ENCODE peak calls at places on chromosome 14, in ten cellular contexts. F, I, W, J, X, K, T, H, P and D are unnamed samples.

GRCh38 chr14:94386085-94387031 is 2.0 kb downstream of the SERPINA1 start:
- DNase-seq in F (no peak), I (no peak), W (no peak), J (no peak), X (no peak), K (no peak), T (no peak), H (no peak), P (no peak), D (no peak)

GRCh38 chr14:85529803-85530574 is at the start of gene FLRT2:
- DNase-seq in F (no peak), I (peak; percentile 84), W (no peak), J (no peak), X (peak; percentile 62), K (no peak), T (no peak), H (peak; percentile 88), P (no peak), D (peak; percentile 83)

GRCh38 chr14:20997564-20997963 is 1.5 kb upstream of the SLC39A2 start:
- DNase-seq in F (no peak), I (peak; percentile 22), W (no peak), J (no peak), X (no peak), K (no peak), T (no peak), H (no peak), P (no peak), D (no peak)

GRCh38 chr14:67137744-67138371 is 51.4 kb upstream of the GARIN2 start:
- DNase-seq in F (no peak), I (no peak), W (no peak), J (peak; percentile 53), X (no peak), K (peak; percentile 26), T (no peak), H (peak; percentile 22), P (no peak), D (no peak)

GRCh38 chr14:35402323-35403084 is 2.0 kb downstream of the NFKBIA start:
- DNase-seq in F (no peak), I (peak; percentile 47), W (no peak), J (no peak), X (no peak), K (no peak), T (peak; percentile 55), H (no peak), P (no peak), D (peak; percentile 38)

GRCh38 chr14:73142216-73142615 is 5.9 kb downstream of the PSEN1 start:
- DNase-seq in F (no peak), I (no peak), W (no peak), J (no peak), X (no peak), K (no peak), T (no peak), H (no peak), P (no peak), D (no peak)

GRCh38 chr14:101666264-101666663 is 95.2 kb upstream of the PPP2R5C start:
- DNase-seq in F (no peak), I (no peak), W (no peak), J (no peak), X (no peak), K (no peak), T (no peak), H (no peak), P (no peak), D (no peak)

GRCh38 chr14:78902010-78902623 is 731.9 kb downstream of the NRXN3 start:
- DNase-seq in F (no peak), I (peak; percentile 80), W (no peak), J (peak; percentile 29), X (peak; percentile 66), K (no peak), T (no peak), H (peak; percentile 59), P (no peak), D (no peak)

GRCh38 chr14:58068306-58068705 is 83.7 kb downstream of the ARMH4 start:
- DNase-seq in F (no peak), I (no peak), W (no peak), J (no peak), X (no peak), K (no peak), T (no peak), H (no peak), P (no peak), D (no peak)

GRCh38 chr14:99968156-99968920 is 96.9 kb upstream of the EVL start:
- DNase-seq in F (no peak), I (no peak), W (no peak), J (peak; percentile 39), X (no peak), K (no peak), T (no peak), H (peak; percentile 74), P (no peak), D (peak; percentile 53)

GRCh38 chr14:99966436-99966835 is 98.8 kb upstream of the EVL start:
- DNase-seq in F (no peak), I (no peak), W (no peak), J (no peak), X (no peak), K (no peak), T (no peak), H (no peak), P (no peak), D (no peak)

GRCh38 chr14:99966030-99966429 is 99.2 kb upstream of the EVL start:
- DNase-seq in F (no peak), I (no peak), W (no peak), J (no peak), X (no peak), K (no peak), T (no peak), H (no peak), P (no peak), D (no peak)

GRCh38 chr14:99964979-99965378 is 100.2 kb upstream of the EVL start:
- DNase-seq in F (no peak), I (no peak), W (no peak), J (no peak), X (no peak), K (no peak), T (no peak), H (no peak), P (no peak), D (no peak)

DNA sequence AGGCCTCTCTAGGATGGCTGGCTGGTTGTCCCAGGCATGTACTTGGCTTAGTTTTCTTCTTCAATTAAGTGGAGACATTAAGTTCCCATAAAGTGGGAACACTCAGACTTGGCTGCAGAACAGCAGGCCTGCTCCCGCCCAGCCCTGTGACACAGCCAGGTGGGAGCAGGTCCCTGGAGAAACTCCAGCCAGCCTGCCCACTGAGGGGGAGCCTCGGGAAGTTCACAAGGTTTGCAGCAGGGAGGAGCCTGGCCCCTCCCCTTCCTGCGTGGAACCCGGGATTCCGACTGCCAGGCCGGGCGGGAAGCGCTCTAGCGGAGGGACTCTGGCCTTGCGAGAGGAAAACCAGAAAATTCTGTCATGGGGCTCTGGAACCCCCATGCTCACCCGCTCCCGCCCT is 98.3 kb upstream of the EVL start:
- DNase-seq in F (no peak), I (peak; percentile 56), W (no peak), J (no peak), X (no peak), K (no peak), T (no peak), H (no peak), P (no peak), D (no peak)
- H3K27ac ChIP-seq in F (no peak overlapping the region), I (peak overlapping the region; percentile 41), W (no peak overlapping the region), J (no peak overlapping the region), X (no peak overlapping the region), K (no peak overlapping the region), T (no peak overlapping the region), H (no peak overlapping the region), P (no peak overlapping the region), D (no peak overlapping the region)

GRCh38 chr14:62436256-62436655 is 609.0 kb downstream of the KCNH5 start:
- DNase-seq in F (no peak), I (no peak), W (no peak), J (peak; percentile 24), X (peak; percentile 10), K (no peak), T (no peak), H (no peak), P (peak; percentile 48), D (no peak)

GRCh38 chr14:62443796-62444195 is 601.5 kb downstream of the KCNH5 start:
- DNase-seq in F (no peak), I (no peak), W (no peak), J (peak; percentile 42), X (no peak), K (no peak), T (no peak), H (peak; percentile 13), P (peak; percentile 53), D (no peak)

GRCh38 chr14:62439210-62439609 is 606.0 kb downstream of the KCNH5 start:
- DNase-seq in F (no peak), I (no peak), W (no peak), J (no peak), X (no peak), K (no peak), T (no peak), H (no peak), P (no peak), D (no peak)
- H3K27ac ChIP-seq in F (no peak overlapping the region), I (no peak overlapping the region), W (no peak overlapping the region), J (no peak overlapping the region), X (no peak overlapping the region), K (no peak overlapping the region), T (no peak overlapping the region), H (no peak overlapping the region), P (no peak overlapping the region), D (no peak overlapping the region)

GRCh38 chr14:103008126-103008525 is 49.2 kb downstream of the CDC42BPB start:
- DNase-seq in F (peak; percentile 37), I (no peak), W (no peak), J (no peak), X (no peak), K (no peak), T (no peak), H (no peak), P (no peak), D (no peak)
- H3K27ac ChIP-seq in F (no peak overlapping the region), I (peak overlapping the region; percentile 24), W (no peak overlapping the region), J (no peak overlapping the region), X (no peak overlapping the region), K (no peak overlapping the region), T (no peak overlapping the region), H (peak overlapping the region; percentile 6), P (no peak overlapping the region), D (no peak overlapping the region)

GRCh38 chr14:105472496-105472991 is 2.1 kb upstream of the CRIP2 start:
- DNase-seq in F (no peak), I (no peak), W (no peak), J (peak; percentile 4), X (no peak), K (no peak), T (no peak), H (no peak), P (no peak), D (no peak)

GRCh38 chr14:105473677-105474477 is 744 bp upstream of the CRIP2 start:
- DNase-seq in F (peak; percentile 94), I (peak; percentile 99), W (no peak), J (peak; percentile 89), X (peak; percentile 94), K (peak; percentile 79), T (peak; percentile 69), H (peak; percentile 93), P (peak; percentile 24), D (peak; percentile 87)

GRCh38 chr14:105471823-105472495 is 2.7 kb upstream of the CRIP2 start:
- DNase-seq in F (no peak), I (no peak), W (no peak), J (no peak), X (no peak), K (no peak), T (no peak), H (no peak), P (no peak), D (no peak)

GRCh38 chr14:105474478-105475268 is at the start of gene CRIP2:
- DNase-seq in F (no peak), I (peak; percentile 74), W (no peak), J (peak; percentile 50), X (peak; percentile 83), K (peak; percentile 83), T (no peak), H (peak; percentile 55), P (no peak), D (peak; percentile 66)

GRCh38 chr14:105473033-105473676 is 1.5 kb upstream of the CRIP2 start:
- DNase-seq in F (no peak), I (no peak), W (no peak), J (peak; percentile 25), X (no peak), K (no peak), T (no peak), H (no peak), P (no peak), D (peak; percentile 52)
- H3K27ac ChIP-seq in F (peak overlapping the region; percentile 99), I (peak overlapping the region; percentile 97), W (peak overlapping the region; percentile 81), J (peak overlapping the region; percentile 57), X (no peak overlapping the region), K (no peak overlapping the region), T (peak overlapping the region; percentile 59), H (peak overlapping the region; percentile 98), P (no peak overlapping the region), D (no peak overlapping the region)